ENCODE peak calls at places on chromosomes 2 and 18, in four cellular contexts. N, J, I and T are unnamed samples.
A peak's percentile ranks its signal among the peaks of the same experiment; 100 is the strongest.

GRCh38 chr2:232321156-232321816 is 57.3 kb upstream of the ALPP start:
- DNase-seq in N (peak; percentile 80), J (no peak), I (no peak), T (no peak)

GRCh38 chr18:49249523-49249922 is 210.9 kb downstream of the DYM start:
- DNase-seq in N (no peak), J (peak; percentile 12), I (peak; percentile 50), T (peak; percentile 95)

GRCh38 chr2:70718736-70719135 is 49.3 kb downstream of the ADD2 start:
- DNase-seq in N (no peak), J (no peak), I (no peak), T (no peak)

GRCh38 chr18:73848656-73849055 is 299.0 kb downstream of the FBXO15 start:
- DNase-seq in N (no peak), J (no peak), I (peak; percentile 29), T (peak; percentile 59)

GRCh38 chr2:147214900-147215299 is 629.9 kb upstream of the ACVR2A start:
- DNase-seq in N (no peak), J (no peak), I (no peak), T (no peak)

GRCh38 chr2:134736167-134736885 is 17.5 kb upstream of the TMEM163 start:
- DNase-seq in N (no peak), J (no peak), I (peak; percentile 82), T (peak; percentile 69)

GRCh38 chr2:85813211-85813977 is 59.6 kb downstream of the ATOH8 start:
- DNase-seq in N (peak; percentile 66), J (no peak), I (no peak), T (no peak)

GRCh38 chr2:236939271-236939670 is 146.4 kb upstream of the COPS8 start:
- DNase-seq in N (no peak), J (no peak), I (no peak), T (no peak)

GRCh38 chr18:30106356-30106755 is 936.2 kb downstream of the DSC3 start:
- DNase-seq in N (no peak), J (no peak), I (no peak), T (peak; percentile 21)

GRCh38 chr2:199258291-199258690 is 199.4 kb downstream of the SATB2 start:
- DNase-seq in N (no peak), J (no peak), I (no peak), T (no peak)
- TF ChIP-seq CTCF in N (no peak), J (no peak), I (peak; percentile 29), T (no peak)

DNA sequence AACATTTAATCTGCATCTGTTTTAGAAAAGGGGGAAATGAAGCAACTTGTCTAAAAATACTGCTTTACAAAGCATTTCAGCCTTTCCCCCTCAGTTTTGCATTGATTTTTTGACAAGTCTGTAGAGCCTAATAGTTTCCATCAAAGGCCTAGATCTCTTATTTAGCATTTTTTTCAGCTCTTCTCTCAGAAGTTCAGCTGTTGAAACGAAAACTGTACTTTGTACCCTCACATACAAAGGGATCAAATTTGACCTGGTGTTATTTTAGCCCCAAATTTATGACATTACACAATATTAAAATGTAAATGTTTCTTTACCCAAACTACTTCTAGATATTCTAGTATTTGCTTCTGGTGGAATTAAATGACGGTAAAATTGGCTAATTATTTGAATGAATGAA is 13.0 kb downstream of the YPEL5 start:
- DNase-seq in N (no peak), J (no peak), I (no peak), T (no peak)
- H3K4me3 ChIP-seq in N (no peak overlapping the region), J (no peak overlapping the region), I (no peak overlapping the region), T (no peak overlapping the region)

DNA sequence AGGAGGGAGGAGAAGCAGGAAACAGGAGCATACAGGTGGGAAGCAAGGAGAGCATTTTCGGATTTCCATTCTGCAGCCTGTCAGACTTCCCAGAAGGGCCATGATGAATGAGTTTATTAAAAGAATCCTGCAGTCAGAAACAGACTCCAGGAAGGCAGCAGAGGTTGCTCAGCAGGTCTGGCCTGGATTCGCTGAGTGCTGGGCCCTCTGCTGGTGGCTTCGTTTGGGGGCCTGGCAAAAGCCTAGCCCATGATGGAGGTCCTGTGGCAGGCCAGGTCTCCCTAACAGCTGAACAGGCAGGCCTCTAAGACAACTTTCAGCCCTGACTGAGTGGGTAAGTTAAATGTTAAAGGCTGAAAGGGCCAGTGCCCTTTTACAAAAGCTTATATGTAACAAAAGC is 108.2 kb upstream of the CAPN13 start:
- DNase-seq in N (no peak), J (peak; percentile 34), I (no peak), T (peak; percentile 39)
- TF ChIP-seq CTCF in N (no peak), J (no peak), I (peak; percentile 68), T (peak; percentile 56)

GRCh38 chr2:199869653-199870052 is 18.7 kb upstream of the FTCDNL1 start:
- DNase-seq in N (no peak), J (no peak), I (no peak), T (no peak)
- H3K4me3 ChIP-seq in N (no peak overlapping the region), J (no peak overlapping the region), I (no peak overlapping the region), T (no peak overlapping the region)

DNA sequence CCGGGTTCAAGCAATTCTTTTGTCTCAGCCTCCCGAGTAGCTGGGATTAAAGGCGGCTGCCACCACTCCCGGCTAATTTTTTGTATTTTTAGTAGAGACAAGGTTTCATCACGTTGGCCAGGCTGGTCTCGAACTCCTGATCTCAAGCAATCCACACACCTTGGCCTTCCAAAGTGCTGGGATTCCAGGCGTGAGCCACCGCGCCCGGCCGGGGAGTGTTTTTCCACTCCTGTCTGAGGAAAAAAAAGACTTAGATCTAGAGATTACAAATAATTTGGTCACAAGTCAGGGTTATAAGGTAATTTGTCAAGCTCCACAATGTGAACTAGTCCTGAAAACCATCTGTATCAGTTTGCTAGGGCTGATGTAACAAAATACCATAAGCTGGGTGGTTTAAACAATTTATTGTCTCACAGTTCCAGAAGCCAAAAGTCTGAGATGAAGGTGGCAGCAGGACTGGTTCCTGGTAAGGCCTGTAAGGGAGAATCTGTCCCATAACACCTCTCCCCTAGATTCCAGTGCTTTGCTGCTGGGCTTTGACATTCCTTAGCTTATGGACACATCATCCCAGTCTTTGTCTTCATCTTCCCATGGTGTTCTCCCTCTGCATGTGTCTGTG is 40.7 kb upstream of the SP3 start:
- DNase-seq in N (no peak), J (no peak), I (no peak), T (no peak)
- TF ChIP-seq CTCF in N (no peak), J (no peak), I (no peak), T (no peak)